ENCODE peak calls at places on chromosomes 3 and 15, in seven cellular contexts. Q is trophoblast cell, I is IMR-90, C is mesenchymal stem cell, R is H9, T is mesendoderm, Y is H1. V is an unnamed sample.

GRCh38 chr15:60390231-60390630 is 7.6 kb downstream of the ANXA2 start:
- DNase-seq in Q (no peak), I (no peak), C (no peak), R (no peak), T (no peak), Y (no peak), V (no peak)

GRCh38 chr15:59197459-59197858 is 9.2 kb upstream of the LDHAL6B start:
- DNase-seq in Q (no peak), I (no peak), C (no peak), R (no peak), T (no peak), Y (no peak), V (no peak)

GRCh38 chr15:83446904-83447708 is at the start of gene SH3GL3:
- DNase-seq in Q (peak; percentile 68), I (peak; percentile 55), C (peak; percentile 86), R (peak; percentile 87), T (peak; percentile 96), Y (peak; percentile 85), V (peak; percentile 82)

GRCh38 chr3:115836944-115837343 is 213.6 kb downstream of the GAP43 start:
- DNase-seq in Q (no peak), I (peak; percentile 34), C (peak; percentile 16), R (no peak), T (peak; percentile 39), Y (no peak), V (no peak)

GRCh38 chr15:51405646-51406194 is 64.3 kb downstream of the GLDN start:
- DNase-seq in Q (no peak), I (peak; percentile 18), C (peak; percentile 14), R (peak; percentile 7), T (no peak), Y (peak; percentile 29), V (no peak)

GRCh38 chr3:184289426-184289938 is 9.6 kb upstream of the PSMD2 start:
- DNase-seq in Q (no peak), I (peak; percentile 38), C (peak; percentile 51), R (peak; percentile 86), T (peak; percentile 83), Y (peak; percentile 91), V (peak; percentile 54)

GRCh38 chr3:51514210-51514609 is 14.4 kb upstream of the DCAF1 start:
- DNase-seq in Q (no peak), I (no peak), C (no peak), R (no peak), T (no peak), Y (no peak), V (no peak)

GRCh38 chr3:106566277-106566676 is 697.5 kb upstream of the CBLB start:
- DNase-seq in Q (no peak), I (no peak), C (peak; percentile 18), R (peak; percentile 29), T (peak; percentile 25), Y (no peak), V (no peak)

GRCh38 chr15:62404194-62404985 is 239.3 kb upstream of the C2CD4B start:
- DNase-seq in Q (no peak), I (no peak), C (peak; percentile 46), R (no peak), T (no peak), Y (no peak), V (no peak)

GRCh38 chr3:110341047-110341446 is 730.6 kb upstream of the NECTIN3 start:
- DNase-seq in Q (no peak), I (peak; percentile 77), C (peak; percentile 24), R (no peak), T (no peak), Y (no peak), V (no peak)

GRCh38 chr3:43688245-43688650 is 2.5 kb upstream of the ABHD5 start:
- DNase-seq in Q (no peak), I (no peak), C (no peak), R (no peak), T (no peak), Y (no peak), V (no peak)

GRCh38 chr3:127542441-127542952 is 48.0 kb downstream of the TPRA1 start:
- DNase-seq in Q (no peak), I (no peak), C (no peak), R (no peak), T (no peak), Y (no peak), V (no peak)

GRCh38 chr3:98890181-98890882 is 11.2 kb downstream of the DCBLD2 start:
- DNase-seq in Q (no peak), I (peak; percentile 38), C (no peak), R (no peak), T (peak; percentile 55), Y (no peak), V (no peak)

GRCh38 chr15:51600114-51600513 is 22.5 kb downstream of the DMXL2 start:
- DNase-seq in Q (no peak), I (peak; percentile 43), C (no peak), R (no peak), T (no peak), Y (no peak), V (no peak)

GRCh38 chr3:174417568-174417967 is 441.6 kb upstream of the NAALADL2 start:
- DNase-seq in Q (no peak), I (no peak), C (no peak), R (no peak), T (no peak), Y (no peak), V (no peak)

GRCh38 chr15:39919740-39920509 is at the start of gene GPR176:
- DNase-seq in Q (peak; percentile 43), I (peak; percentile 84), C (peak; percentile 91), R (peak; percentile 64), T (peak; percentile 77), Y (peak; percentile 75), V (peak; percentile 49)

GRCh38 chr3:196284396-196284795 is 3.1 kb downstream of the PCYT1A start:
- DNase-seq in Q (no peak), I (peak; percentile 37), C (peak; percentile 36), R (no peak), T (no peak), Y (no peak), V (no peak)

GRCh38 chr3:130702985-130703384 is 43.6 kb downstream of the PIK3R4 start:
- DNase-seq in Q (no peak), I (no peak), C (no peak), R (no peak), T (no peak), Y (no peak), V (no peak)

GRCh38 chr15:78321041-78321570 is 19.0 kb upstream of the CRABP1 start:
- DNase-seq in Q (no peak), I (no peak), C (no peak), R (no peak), T (no peak), Y (no peak), V (no peak)

GRCh38 chr3:38039101-38039898 is at the start of gene DLEC1:
- DNase-seq in Q (peak; percentile 46), I (peak; percentile 46), C (peak; percentile 69), R (peak; percentile 87), T (peak; percentile 93), Y (peak; percentile 85), V (peak; percentile 64)

GRCh38 chr3:38524141-38524739 is 28.1 kb downstream of the EXOG start:
- DNase-seq in Q (peak; percentile 32), I (peak; percentile 77), C (peak; percentile 12), R (no peak), T (no peak), Y (no peak), V (no peak)

GRCh38 chr15:96230557-96231181 is 99.8 kb upstream of the NR2F2 start:
- DNase-seq in Q (no peak), I (peak; percentile 72), C (peak; percentile 40), R (no peak), T (no peak), Y (no peak), V (no peak)

GRCh38 chr3:129564981-129565644 is 22.1 kb downstream of the H1-8 start:
- DNase-seq in Q (no peak), I (no peak), C (no peak), R (no peak), T (no peak), Y (no peak), V (no peak)

GRCh38 chr3:129563850-129564535 is 21.0 kb downstream of the H1-8 start:
- DNase-seq in Q (no peak), I (no peak), C (no peak), R (no peak), T (no peak), Y (no peak), V (no peak)

GRCh38 chr3:129561619-129562248 is 18.8 kb downstream of the H1-8 start:
- DNase-seq in Q (no peak), I (no peak), C (no peak), R (no peak), T (no peak), Y (no peak), V (no peak)

GRCh38 chr3:129562803-129563202 is 19.8 kb downstream of the H1-8 start:
- DNase-seq in Q (no peak), I (no peak), C (no peak), R (no peak), T (no peak), Y (no peak), V (no peak)

GRCh38 chr3:129563332-129563731 is 20.4 kb downstream of the H1-8 start:
- DNase-seq in Q (no peak), I (no peak), C (no peak), R (no peak), T (no peak), Y (no peak), V (no peak)
- H3K4me1 ChIP-seq in Q (peaks cover 17% of the 10 kb centered on the region), I (peaks cover 33% of the 10 kb centered on the region), C (peaks cover 44% of the 10 kb centered on the region), R (no peaks in the 10 kb centered on the region), T (no peaks in the 10 kb centered on the region), Y (peaks cover 3% of the 10 kb centered on the region), V (peaks cover 18% of the 10 kb centered on the region)

GRCh38 chr15:85761635-85762034 is 33.1 kb downstream of the KLHL25 start:
- DNase-seq in Q (no peak), I (peak; percentile 67), C (peak; percentile 24), R (no peak), T (no peak), Y (no peak), V (no peak)

GRCh38 chr15:85762039-85762755 is 32.5 kb downstream of the KLHL25 start:
- DNase-seq in Q (no peak), I (no peak), C (no peak), R (no peak), T (no peak), Y (no peak), V (no peak)

GRCh38 chr15:85763557-85764303 is 31.0 kb downstream of the KLHL25 start:
- DNase-seq in Q (no peak), I (no peak), C (no peak), R (no peak), T (no peak), Y (no peak), V (no peak)

GRCh38 chr15:85763157-85763556 is 31.6 kb downstream of the KLHL25 start:
- DNase-seq in Q (no peak), I (no peak), C (no peak), R (no peak), T (no peak), Y (no peak), V (no peak)

GRCh38 chr15:85762756-85763127 is 32.0 kb downstream of the KLHL25 start:
- DNase-seq in Q (no peak), I (no peak), C (no peak), R (no peak), T (no peak), Y (no peak), V (no peak)
- H2BK120ac ChIP-seq in Q (no peak overlapping the region), I (no peak overlapping the region), C (no peak overlapping the region), R (no peak overlapping the region), T (no peak overlapping the region), Y (no peak overlapping the region), V (no peak overlapping the region)

GRCh38 chr15:57152666-57153065 is 223.6 kb upstream of the CGNL1 start:
- DNase-seq in Q (no peak), I (no peak), C (no peak), R (no peak), T (no peak), Y (no peak), V (no peak)
- H3K4me1 ChIP-seq in Q (no peaks in the 10 kb centered on the region), I (peaks cover 27% of the 10 kb centered on the region), C (peaks cover 3% of the 10 kb centered on the region), R (no peaks in the 10 kb centered on the region), T (no peaks in the 10 kb centered on the region), Y (no peaks in the 10 kb centered on the region), V (peaks cover 2% of the 10 kb centered on the region)

GRCh38 chr3:188051801-188052228 is 102.1 kb upstream of the LPP start:
- DNase-seq in Q (peak; percentile 74), I (no peak), C (no peak), R (peak; percentile 34), T (no peak), Y (no peak), V (no peak)
- H2BK120ac ChIP-seq in Q (peak overlapping the region; percentile 92), I (no peak overlapping the region), C (no peak overlapping the region), R (no peak overlapping the region), T (no peak overlapping the region), Y (no peak overlapping the region), V (no peak overlapping the region)

V was measured in neuronal stem cell.